ENCODE peak calls at places on chromosomes 13 and 19, in nine cellular contexts. One of them, this sample, is unnamed.

GRCh38 chr13:77733674-77734073 is 36.2 kb downstream of the SLAIN1 start:
- DNase-seq in kidney epithelial cell: no peak
- DNase-seq in BJ: no peak
- DNase-seq in fibroblast of lung: no peak
- DNase-seq in lower leg skin: no peak
- DNase-seq in GM12864: no peak
- DNase-seq in endothelial cell of umbilical vein: no peak
- DNase-seq in astrocyte: no peak
- DNase-seq in heart left ventricle: no peak
- DNase-seq in this sample: no peak

GRCh38 chr13:72953391-72953960 is 105.3 kb upstream of the KLF5 start:
- DNase-seq in GM12864: no peak
- DNase-seq in astrocyte: no peak
- DNase-seq in lower leg skin: no peak
- DNase-seq in kidney epithelial cell: no peak
- DNase-seq in BJ: no peak
- DNase-seq in heart left ventricle: no peak
- DNase-seq in fibroblast of lung: no peak
- DNase-seq in endothelial cell of umbilical vein: no peak
- DNase-seq in this sample: peak

GRCh38 chr13:19864339-19865309 is 1.2 kb upstream of the ZMYM5 start:
- DNase-seq in BJ: no peak
- DNase-seq in lower leg skin: peak
- DNase-seq in fibroblast of lung: peak
- DNase-seq in kidney epithelial cell: no peak
- DNase-seq in heart left ventricle: peak
- DNase-seq in astrocyte: peak
- DNase-seq in GM12864: peak
- DNase-seq in endothelial cell of umbilical vein: peak
- DNase-seq in this sample: peak

GRCh38 chr13:83692800-83693199 is 189.5 kb downstream of the SLITRK1 start:
- DNase-seq in fibroblast of lung: no peak
- DNase-seq in endothelial cell of umbilical vein: no peak
- DNase-seq in astrocyte: no peak
- DNase-seq in GM12864: no peak
- DNase-seq in BJ: no peak
- DNase-seq in lower leg skin: no peak
- DNase-seq in heart left ventricle: no peak
- DNase-seq in kidney epithelial cell: no peak
- DNase-seq in this sample: no peak

GRCh38 chr19:49362048-49362925 is at the start of gene TEAD2:
- DNase-seq in endothelial cell of umbilical vein: peak
- DNase-seq in BJ: no peak
- DNase-seq in astrocyte: peak
- DNase-seq in lower leg skin: no peak
- DNase-seq in kidney epithelial cell: no peak
- DNase-seq in GM12864: no peak
- DNase-seq in fibroblast of lung: peak
- DNase-seq in heart left ventricle: peak
- DNase-seq in this sample: peak

GRCh38 chr19:34096020-34096915 is 76.0 kb upstream of the LSM14A start:
- DNase-seq in BJ: no peak
- DNase-seq in fibroblast of lung: peak
- DNase-seq in GM12864: peak
- DNase-seq in endothelial cell of umbilical vein: peak
- DNase-seq in astrocyte: peak
- DNase-seq in heart left ventricle: no peak
- DNase-seq in lower leg skin: no peak
- DNase-seq in kidney epithelial cell: peak
- DNase-seq in this sample: peak

GRCh38 chr19:50720921-50721291 is 1.3 kb upstream of the SHANK1 start:
- DNase-seq in lower leg skin: no peak
- DNase-seq in GM12864: no peak
- DNase-seq in heart left ventricle: no peak
- DNase-seq in fibroblast of lung: no peak
- DNase-seq in astrocyte: no peak
- DNase-seq in endothelial cell of umbilical vein: no peak
- DNase-seq in BJ: no peak
- DNase-seq in kidney epithelial cell: no peak
- DNase-seq in this sample: peak

GRCh38 chr13:43991773-43992201 is 112.1 kb downstream of the LACC1 start:
- DNase-seq in kidney epithelial cell: no peak
- DNase-seq in endothelial cell of umbilical vein: no peak
- DNase-seq in astrocyte: no peak
- DNase-seq in GM12864: no peak
- DNase-seq in fibroblast of lung: no peak
- DNase-seq in heart left ventricle: peak
- DNase-seq in lower leg skin: no peak
- DNase-seq in BJ: no peak
- DNase-seq in this sample: peak

GRCh38 chr19:40603719-40604646 is 2.8 kb downstream of the LTBP4 start:
- DNase-seq in kidney epithelial cell: peak
- DNase-seq in fibroblast of lung: peak
- DNase-seq in astrocyte: peak
- DNase-seq in BJ: peak
- DNase-seq in lower leg skin: peak
- DNase-seq in GM12864: peak
- DNase-seq in heart left ventricle: peak
- DNase-seq in endothelial cell of umbilical vein: peak
- DNase-seq in this sample: peak

GRCh38 chr19:1060689-1061088 is 6.3 kb upstream of the ARHGAP45 start:
- DNase-seq in heart left ventricle: no peak
- DNase-seq in kidney epithelial cell: no peak
- DNase-seq in lower leg skin: no peak
- DNase-seq in endothelial cell of umbilical vein: no peak
- DNase-seq in BJ: no peak
- DNase-seq in GM12864: no peak
- DNase-seq in fibroblast of lung: no peak
- DNase-seq in astrocyte: no peak
- DNase-seq in this sample: no peak

GRCh38 chr19:39197808-39198207 is 1.0 kb downstream of the NCCRP1 start:
- DNase-seq in BJ: no peak
- DNase-seq in astrocyte: no peak
- DNase-seq in fibroblast of lung: no peak
- DNase-seq in heart left ventricle: no peak
- DNase-seq in kidney epithelial cell: no peak
- DNase-seq in GM12864: no peak
- DNase-seq in endothelial cell of umbilical vein: no peak
- DNase-seq in lower leg skin: no peak
- DNase-seq in this sample: peak
- TF ChIP-seq CTCF in BJ: no peak
- TF ChIP-seq CTCF in astrocyte: no peak
- TF ChIP-seq CTCF in fibroblast of lung: no peak
- TF ChIP-seq CTCF in heart left ventricle: no peak
- TF ChIP-seq CTCF in kidney epithelial cell: no peak
- TF ChIP-seq CTCF in GM12864: no peak
- TF ChIP-seq CTCF in endothelial cell of umbilical vein: no peak
- TF ChIP-seq CTCF in lower leg skin: no peak
- TF ChIP-seq CTCF in this sample: no peak

GRCh38 chr13:33229446-33230177 is 55.9 kb downstream of the STARD13 start:
- DNase-seq in lower leg skin: no peak
- DNase-seq in GM12864: no peak
- DNase-seq in kidney epithelial cell: no peak
- DNase-seq in astrocyte: no peak
- DNase-seq in fibroblast of lung: no peak
- DNase-seq in heart left ventricle: no peak
- DNase-seq in endothelial cell of umbilical vein: no peak
- DNase-seq in BJ: peak
- DNase-seq in this sample: no peak
- H3K4me3 ChIP-seq in lower leg skin: no peak
- H3K4me3 ChIP-seq in GM12864: no peak
- H3K4me3 ChIP-seq in kidney epithelial cell: no peak
- H3K4me3 ChIP-seq in astrocyte: peak
- H3K4me3 ChIP-seq in fibroblast of lung: no peak
- H3K4me3 ChIP-seq in heart left ventricle: no peak
- H3K4me3 ChIP-seq in endothelial cell of umbilical vein: no peak
- H3K4me3 ChIP-seq in BJ: peak
- H3K4me3 ChIP-seq in this sample: no peak

DNA sequence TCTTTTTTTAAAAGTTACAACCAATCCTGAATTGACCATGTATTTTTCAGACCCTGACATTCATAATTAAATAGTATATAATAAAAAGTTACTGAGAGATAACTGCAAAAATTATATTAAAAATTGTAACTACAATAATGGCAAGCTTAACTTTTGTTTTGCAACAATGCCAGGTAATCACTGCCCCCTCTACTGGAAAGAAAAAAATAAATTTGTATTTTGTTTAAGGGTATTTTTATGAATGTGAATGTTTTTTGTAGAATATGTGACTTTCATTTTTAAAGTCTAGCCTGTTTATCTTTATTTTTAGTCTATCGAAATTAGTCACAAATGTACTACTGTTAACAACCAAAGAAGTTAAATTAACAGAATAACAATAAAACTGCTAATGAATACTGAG is 21.7 kb downstream of the MRPS31 start:
- DNase-seq in BJ: no peak
- DNase-seq in kidney epithelial cell: no peak
- DNase-seq in endothelial cell of umbilical vein: peak
- DNase-seq in GM12864: no peak
- DNase-seq in lower leg skin: no peak
- DNase-seq in astrocyte: no peak
- DNase-seq in fibroblast of lung: no peak
- DNase-seq in heart left ventricle: no peak
- DNase-seq in this sample: no peak
- TF ChIP-seq CTCF in BJ: peak
- TF ChIP-seq CTCF in kidney epithelial cell: peak
- TF ChIP-seq CTCF in endothelial cell of umbilical vein: peak
- TF ChIP-seq CTCF in GM12864: no peak
- TF ChIP-seq CTCF in lower leg skin: no peak
- TF ChIP-seq CTCF in astrocyte: no peak
- TF ChIP-seq CTCF in fibroblast of lung: peak
- TF ChIP-seq CTCF in heart left ventricle: no peak
- TF ChIP-seq CTCF in this sample: no peak

GRCh38 chr13:31518666-31519065 is 220.7 kb upstream of the RXFP2 start:
- DNase-seq in BJ: no peak
- DNase-seq in heart left ventricle: no peak
- DNase-seq in astrocyte: peak
- DNase-seq in endothelial cell of umbilical vein: no peak
- DNase-seq in fibroblast of lung: no peak
- DNase-seq in kidney epithelial cell: no peak
- DNase-seq in GM12864: no peak
- DNase-seq in lower leg skin: no peak
- DNase-seq in this sample: no peak
- H3K4me3 ChIP-seq in BJ: no peak
- H3K4me3 ChIP-seq in heart left ventricle: no peak
- H3K4me3 ChIP-seq in astrocyte: no peak
- H3K4me3 ChIP-seq in endothelial cell of umbilical vein: no peak
- H3K4me3 ChIP-seq in fibroblast of lung: no peak
- H3K4me3 ChIP-seq in kidney epithelial cell: no peak
- H3K4me3 ChIP-seq in GM12864: no peak
- H3K4me3 ChIP-seq in lower leg skin: no peak
- H3K4me3 ChIP-seq in this sample: no peak

DNA sequence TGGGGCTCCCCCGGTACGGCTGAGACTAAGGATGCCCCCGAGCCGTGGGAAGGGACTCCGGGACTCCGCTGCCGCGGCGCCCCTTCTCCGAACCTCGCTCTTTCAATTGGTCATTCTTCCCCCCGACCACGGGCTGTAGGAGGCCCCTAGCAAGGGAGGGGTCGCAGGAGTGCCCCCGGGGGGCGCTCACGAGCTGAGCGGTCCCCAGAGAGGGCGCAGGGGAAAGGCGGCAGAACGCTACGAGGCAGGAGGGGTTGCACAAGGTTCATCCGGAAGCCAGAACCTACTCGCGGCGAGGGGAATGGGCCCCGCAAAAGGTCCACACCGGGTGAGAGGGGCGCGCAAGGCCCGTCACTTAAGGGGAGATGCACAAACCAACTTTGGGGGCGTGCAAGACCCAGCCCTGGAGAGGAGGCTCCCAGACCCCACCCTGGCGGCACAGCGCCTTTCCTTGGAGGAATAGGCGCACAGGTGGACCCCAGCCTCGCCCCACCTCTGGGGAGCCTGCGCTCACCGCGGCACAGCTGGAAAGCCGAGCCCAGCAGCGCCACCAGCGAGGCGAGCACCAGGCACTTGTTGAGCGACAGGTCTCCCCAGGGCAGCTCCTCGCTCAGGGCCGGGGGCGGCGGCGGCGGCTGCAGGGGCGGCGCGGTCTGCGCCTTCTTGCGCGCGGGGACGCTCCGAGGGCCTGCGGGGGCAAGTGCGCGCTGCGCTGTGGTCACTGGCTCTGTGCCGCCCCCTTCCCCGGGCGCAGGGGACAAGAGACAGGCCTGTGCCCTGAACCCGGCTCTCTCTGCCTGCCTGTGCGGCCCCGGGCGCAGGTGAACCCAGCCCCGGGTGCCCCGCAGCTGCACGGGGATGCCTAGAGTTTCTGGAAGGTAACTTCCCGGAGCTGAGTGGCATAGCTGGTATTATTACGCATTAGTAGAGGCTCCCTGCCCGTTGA is 2.8 kb downstream of the JSRP1 start:
- DNase-seq in endothelial cell of umbilical vein: no peak
- DNase-seq in lower leg skin: no peak
- DNase-seq in BJ: no peak
- DNase-seq in kidney epithelial cell: no peak
- DNase-seq in heart left ventricle: no peak
- DNase-seq in GM12864: no peak
- DNase-seq in fibroblast of lung: no peak
- DNase-seq in astrocyte: no peak
- DNase-seq in this sample: no peak
- TF ChIP-seq CTCF in endothelial cell of umbilical vein: peak
- TF ChIP-seq CTCF in lower leg skin: no peak
- TF ChIP-seq CTCF in BJ: peak
- TF ChIP-seq CTCF in kidney epithelial cell: peak
- TF ChIP-seq CTCF in heart left ventricle: no peak
- TF ChIP-seq CTCF in GM12864: peak
- TF ChIP-seq CTCF in fibroblast of lung: peak
- TF ChIP-seq CTCF in astrocyte: no peak
- TF ChIP-seq CTCF in this sample: no peak

GRCh38 chr13:48066310-48066989 is 28.5 kb downstream of the MED4 start:
- DNase-seq in heart left ventricle: no peak
- DNase-seq in GM12864: peak
- DNase-seq in astrocyte: peak
- DNase-seq in kidney epithelial cell: no peak
- DNase-seq in fibroblast of lung: peak
- DNase-seq in endothelial cell of umbilical vein: no peak
- DNase-seq in BJ: no peak
- DNase-seq in lower leg skin: no peak
- DNase-seq in this sample: peak
- H3K4me3 ChIP-seq in heart left ventricle: no peak
- H3K4me3 ChIP-seq in GM12864: no peak
- H3K4me3 ChIP-seq in astrocyte: no peak
- H3K4me3 ChIP-seq in kidney epithelial cell: no peak
- H3K4me3 ChIP-seq in fibroblast of lung: no peak
- H3K4me3 ChIP-seq in endothelial cell of umbilical vein: no peak
- H3K4me3 ChIP-seq in BJ: no peak
- H3K4me3 ChIP-seq in lower leg skin: no peak
- H3K4me3 ChIP-seq in this sample: no peak

This sample was measured in epithelial cell of esophagus.